ENCODE peak calls at places on chromosomes 11 and 22, in five cellular contexts. S is cardiac muscle cell, U is sigmoid colon, C is RWPE1, F is progenitor cell of endocrine pancreas. W is an unnamed sample.
A peak's percentile ranks its signal among the peaks of the same experiment; 100 is the strongest.

GRCh38 chr11:57207160-57207559 is 25.4 kb downstream of the LRRC55 start:
- DNase-seq in S (no peak), U (no peak), C (no peak), F (no peak), W (no peak)

GRCh38 chr11:95297680-95298452 is 66.9 kb upstream of the SESN3 start:
- DNase-seq in S (no peak), U (no peak), C (no peak), F (no peak), W (no peak)

GRCh38 chr22:49618689-49618953 is 209.1 kb downstream of the BRD1 start:
- DNase-seq in S (no peak), U (peak; percentile 44), C (no peak), F (no peak), W (no peak)

GRCh38 chr11:119791701-119792151 is 62.7 kb upstream of the NECTIN1 start:
- DNase-seq in S (no peak), U (peak; percentile 52), C (no peak), F (no peak), W (no peak)

GRCh38 chr11:6315811-6316425 is 4.4 kb downstream of the CAVIN3 start:
- DNase-seq in S (peak; percentile 80), U (peak; percentile 83), C (peak; percentile 73), F (peak; percentile 29), W (no peak)

GRCh38 chr22:40423246-40423753 is 52.9 kb downstream of the SGSM3 start:
- DNase-seq in S (no peak), U (peak; percentile 40), C (no peak), F (no peak), W (no peak)

GRCh38 chr11:113681711-113682410 is 24.2 kb downstream of the TMPRSS5 start:
- DNase-seq in S (no peak), U (no peak), C (no peak), F (no peak), W (no peak)

GRCh38 chr11:2586091-2586792 is 113.6 kb downstream of the KCNQ1OT1 start:
- DNase-seq in S (no peak), U (peak; percentile 57), C (no peak), F (peak; percentile 8), W (no peak)

GRCh38 chr22:38770257-38770949 is 14.6 kb upstream of the SUN2 start:
- DNase-seq in S (no peak), U (no peak), C (no peak), F (no peak), W (no peak)

GRCh38 chr22:33018232-33018864 is 39.8 kb downstream of the SYN3 start:
- DNase-seq in S (peak; percentile 66), U (no peak), C (peak; percentile 40), F (peak; percentile 67), W (no peak)

GRCh38 chr22:49406047-49406650 is 421.5 kb downstream of the BRD1 start:
- DNase-seq in S (no peak), U (peak; percentile 30), C (no peak), F (no peak), W (no peak)

GRCh38 chr11:36577859-36578258 is 10.1 kb downstream of the RAG1 start:
- DNase-seq in S (no peak), U (no peak), C (peak; percentile 10), F (no peak), W (no peak)

GRCh38 chr11:12469451-12469850 is 92.1 kb downstream of the PARVA start:
- DNase-seq in S (no peak), U (no peak), C (no peak), F (no peak), W (no peak)

GRCh38 chr11:12483604-12484003 is 106.2 kb downstream of the PARVA start:
- DNase-seq in S (no peak), U (no peak), C (no peak), F (no peak), W (no peak)

GRCh38 chr11:93220078-93220477 is 22.3 kb upstream of the SLC36A4 start:
- DNase-seq in S (no peak), U (no peak), C (no peak), F (no peak), W (no peak)

GRCh38 chr11:132028380-132029240 is 658.2 kb downstream of the NTM start:
- DNase-seq in S (peak; percentile 53), U (no peak), C (peak; percentile 17), F (no peak), W (no peak)

GRCh38 chr22:30159561-30160353 is 79.5 kb downstream of the HORMAD2 start:
- DNase-seq in S (peak; percentile 48), U (no peak), C (peak; percentile 9), F (no peak), W (no peak)

GRCh38 chr11:69162505-69162904 is 6.8 kb downstream of the SMIM38 start:
- DNase-seq in S (no peak), U (no peak), C (no peak), F (no peak), W (no peak)

GRCh38 chr11:100712618-100713017 is 25.5 kb downstream of the ARHGAP42 start:
- DNase-seq in S (no peak), U (no peak), C (no peak), F (no peak), W (no peak)

GRCh38 chr11:107331728-107332127 is 125.9 kb downstream of the CWF19L2 start:
- DNase-seq in S (no peak), U (no peak), C (no peak), F (no peak), W (no peak)

GRCh38 chr11:4433852-4434251 is 15.2 kb upstream of the OR52K2 start:
- DNase-seq in S (no peak), U (no peak), C (no peak), F (no peak), W (no peak)

GRCh38 chr11:77865805-77866204 is 44.9 kb downstream of the AAMDC start:
- DNase-seq in S (no peak), U (no peak), C (no peak), F (no peak), W (no peak)

GRCh38 chr11:46380340-46381045 is 976 bp upstream of the MDK start:
- DNase-seq in S (peak; percentile 93), U (peak; percentile 85), C (peak; percentile 67), F (peak; percentile 80), W (peak; percentile 41)

GRCh38 chr11:100445231-100445735 is 241.8 kb upstream of the ARHGAP42 start:
- DNase-seq in S (peak; percentile 42), U (no peak), C (no peak), F (no peak), W (no peak)

GRCh38 chr11:122677256-122677655 is 21.7 kb downstream of the UBASH3B start:
- DNase-seq in S (no peak), U (no peak), C (no peak), F (no peak), W (no peak)

GRCh38 chr11:70511345-70511744 is 113.0 kb downstream of the CTTN start:
- DNase-seq in S (no peak), U (no peak), C (no peak), F (no peak), W (no peak)
- TF ChIP-seq CTCF in S (no peak), U (no peak), C (no peak), F (peak; percentile 41), W (no peak)

GRCh38 chr11:109697140-109697843 is 275.3 kb downstream of the C11orf87 start:
- DNase-seq in S (peak; percentile 68), U (no peak), C (peak; percentile 13), F (no peak), W (no peak)
- TF ChIP-seq CTCF in S (peak; percentile 81), U (peak; percentile 36), C (peak; percentile 41), F (peak; percentile 74), W (no peak)

DNA sequence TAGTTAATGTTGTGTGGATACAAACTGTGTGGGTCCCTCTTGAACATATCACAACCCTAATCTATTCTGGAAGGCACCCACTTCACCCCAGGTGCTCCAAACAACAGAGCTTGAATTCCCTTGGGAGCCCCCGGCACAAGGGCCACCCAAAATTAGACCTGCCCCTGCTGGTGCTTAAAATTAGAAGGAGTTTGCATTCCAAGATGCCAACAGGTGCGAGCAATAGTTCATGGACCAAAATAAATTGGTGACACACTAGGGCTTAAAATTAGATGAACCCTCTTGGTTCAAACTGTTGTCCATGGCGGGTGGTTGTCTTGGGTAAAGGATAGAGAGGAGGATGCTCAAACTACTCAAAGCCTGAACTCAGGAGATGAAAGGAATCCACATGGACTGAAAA is 291.5 kb downstream of the MN1 start:
- DNase-seq in S (no peak), U (no peak), C (no peak), F (no peak), W (no peak)
- TF ChIP-seq CTCF in S (no peak), U (no peak), C (no peak), F (no peak), W (no peak)

GRCh38 chr11:111923951-111924350 is 5.2 kb downstream of the C11orf52 start:
- DNase-seq in S (no peak), U (peak; percentile 29), C (no peak), F (no peak), W (no peak)

GRCh38 chr11:111925953-111926352 is 7.2 kb downstream of the C11orf52 start:
- DNase-seq in S (no peak), U (peak; percentile 63), C (no peak), F (no peak), W (no peak)

GRCh38 chr11:111930472-111930871 is 6.7 kb upstream of the DIXDC1 start:
- DNase-seq in S (no peak), U (no peak), C (no peak), F (no peak), W (no peak)

GRCh38 chr11:111923351-111923788 is 4.7 kb downstream of the C11orf52 start:
- DNase-seq in S (no peak), U (peak; percentile 59), C (no peak), F (no peak), W (no peak)

DNA sequence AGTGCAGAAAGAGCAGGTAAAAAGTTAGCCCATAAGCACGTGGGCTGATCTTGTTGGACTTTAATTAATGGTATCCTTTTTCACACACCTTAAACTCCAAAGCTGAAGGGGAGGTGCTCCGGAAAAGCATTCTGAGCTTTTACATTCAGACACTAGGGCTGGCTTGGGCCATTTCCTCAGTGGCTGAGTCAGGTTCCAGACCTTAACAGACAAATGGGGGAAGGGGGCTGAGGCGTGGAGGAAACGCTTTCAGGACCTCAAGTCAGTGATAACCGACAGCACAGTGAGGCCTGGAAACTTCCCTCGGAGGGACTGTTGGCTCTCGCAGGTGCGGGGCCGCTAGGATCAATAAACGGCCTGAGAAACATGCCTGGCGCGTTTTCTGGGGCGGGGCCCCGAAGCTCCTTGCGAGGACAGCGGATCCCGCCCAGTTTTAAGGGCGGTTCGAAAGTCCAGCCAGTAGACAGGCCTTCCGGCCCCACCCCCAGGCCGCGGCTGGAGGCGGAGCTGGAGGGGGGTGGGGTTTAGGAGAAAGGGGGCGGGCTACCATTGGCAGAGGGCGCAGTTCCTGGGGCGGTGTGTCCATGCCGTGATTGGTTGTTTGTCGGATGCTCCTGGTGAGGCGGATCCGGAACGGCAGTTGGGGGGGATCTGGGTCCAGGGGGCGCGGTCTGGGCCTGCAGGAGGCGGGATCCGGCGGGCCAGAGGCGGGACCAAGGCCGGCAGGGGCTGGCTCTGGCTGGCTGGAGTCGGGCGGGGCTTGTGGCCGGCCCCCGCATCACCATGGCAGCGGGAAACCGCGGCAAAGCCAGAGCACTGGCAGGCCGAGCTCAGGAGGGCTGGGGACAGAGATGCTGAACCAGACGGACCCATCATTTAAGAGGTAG is 8.0 kb downstream of the C11orf52 start:
- DNase-seq in S (peak; percentile 97), U (peak; percentile 98), C (peak; percentile 98), F (peak; percentile 97), W (peak; percentile 97)
- TF ChIP-seq CTCF in S (no peak), U (no peak), C (no peak), F (no peak), W (no peak)

W was measured in CD4-positive, alpha-beta T cell.